ENCODE peak calls at places on chromosome 21, in four cellular contexts. U is H54, V is lung, K is pancreas. H is an unnamed sample.

GRCh38 chr21:29133796-29134195 is 3.4 kb downstream of the MAP3K7CL start:
- DNase-seq in U (no peak), V (no peak), K (no peak), H (no peak)

GRCh38 chr21:26512664-26513063 is 60.4 kb downstream of the CYYR1 start:
- DNase-seq in V (no peak), K (no peak), U (no peak), H (no peak)

GRCh38 chr21:44779417-44780139 is 22.0 kb downstream of the UBE2G2 start:
- DNase-seq in V (no peak), K (no peak), U (no peak), H (no peak)

GRCh38 chr21:45457832-45458172 is 52.8 kb downstream of the COL18A1 start:
- DNase-seq in K (no peak), U (no peak), V (no peak), H (no peak)

GRCh38 chr21:29342394-29342957 is 43.8 kb downstream of the BACH1 start:
- DNase-seq in K (peak), U (peak), V (no peak), H (no peak)

GRCh38 chr21:33011462-33011861 is 14.3 kb upstream of the OLIG2 start:
- DNase-seq in V (no peak), U (peak), K (no peak), H (no peak)

GRCh38 chr21:42997053-42997452 is 22.7 kb downstream of the PKNOX1 start:
- DNase-seq in U (peak), V (peak), K (no peak), H (no peak)

GRCh38 chr21:37601027-37601426 is 234.5 kb downstream of the DYRK1A start:
- DNase-seq in V (no peak), K (no peak), U (no peak), H (no peak)

GRCh38 chr21:43308101-43308500 is 118.8 kb downstream of the SIK1 start:
- DNase-seq in V (no peak), K (no peak), U (no peak), H (peak)

GRCh38 chr21:43585924-43586411 is 73.3 kb downstream of the HSF2BP start:
- DNase-seq in U (peak), V (peak), K (peak), H (no peak)

GRCh38 chr21:35204850-35205564 is 155.9 kb upstream of the RUNX1 start:
- DNase-seq in K (peak), U (peak), V (peak), H (peak)

GRCh38 chr21:32516729-32517649 is 68.3 kb downstream of the TCP10L start:
- DNase-seq in U (no peak), V (no peak), K (no peak), H (no peak)

GRCh38 chr21:34215911-34216310 is 142.5 kb downstream of the MRPS6 start:
- DNase-seq in U (no peak), K (no peak), V (no peak), H (no peak)

GRCh38 chr21:41428847-41429246 is 2.8 kb downstream of the MX1 start:
- DNase-seq in U (no peak), V (no peak), K (no peak), H (no peak)

GRCh38 chr21:45590246-45590725 is 48.0 kb upstream of the SLC19A1 start:
- DNase-seq in K (peak), U (no peak), V (peak), H (peak)

GRCh38 chr21:46244602-46245001 is 16.0 kb upstream of the LSS start:
- DNase-seq in U (no peak), K (no peak), V (no peak), H (no peak)

GRCh38 chr21:20971296-20971921 is 26.8 kb upstream of the NCAM2 start:
- DNase-seq in V (no peak), U (peak), K (no peak), H (no peak)

GRCh38 chr21:31798842-31799691 is 67.1 kb upstream of the SCAF4 start:
- DNase-seq in K (no peak), U (no peak), V (peak), H (no peak)

GRCh38 chr21:25421327-25422028 is 185.8 kb downstream of the MRPL39 start:
- DNase-seq in U (peak), K (no peak), V (no peak), H (no peak)

GRCh38 chr21:16330340-16331319 is 600.8 kb downstream of the USP25 start:
- DNase-seq in U (peak), K (no peak), V (no peak), H (no peak)

GRCh38 chr21:42148584-42148983 is 70.4 kb upstream of the ABCG1 start:
- DNase-seq in V (no peak), U (no peak), K (no peak), H (no peak)

GRCh38 chr21:35120631-35121180 is 71.6 kb upstream of the RUNX1 start:
- DNase-seq in K (no peak), V (no peak), U (no peak), H (no peak)

GRCh38 chr21:45018131-45019075 is 56.0 kb upstream of the ADARB1 start:
- DNase-seq in U (no peak), K (no peak), V (no peak), H (peak)

GRCh38 chr21:37257967-37258877 is 8.9 kb downstream of the VPS26C start:
- DNase-seq in V (peak), U (peak), K (peak), H (peak)

GRCh38 chr21:34185051-34185750 is 111.8 kb downstream of the MRPS6 start:
- DNase-seq in K (no peak), U (no peak), V (no peak), H (no peak)